ENCODE peak calls at places on chromosome 4, in four cellular contexts. One of them, this sample, is unnamed.

GRCh38 chr4:148007303-148007702 is 275.4 kb downstream of the ARHGAP10 start:
- DNase-seq in GM23248: peak; percentile 96
- DNase-seq in activated naive CD4-positive, alpha-beta T cell treated with anti-CD3 and anti-CD28 coated beads, Interleukin-2, amount 50 U/mL, for 72 hours: no peak
- DNase-seq in tibial artery: no peak
- DNase-seq in this sample: peak; percentile 26

GRCh38 chr4:128776794-128777216 is 32.7 kb upstream of the JADE1 start:
- DNase-seq in GM23248: peak; percentile 91
- DNase-seq in activated naive CD4-positive, alpha-beta T cell treated with anti-CD3 and anti-CD28 coated beads, Interleukin-2, amount 50 U/mL, for 72 hours: no peak
- DNase-seq in tibial artery: peak; percentile 46
- DNase-seq in this sample: no peak

GRCh38 chr4:165489786-165490185 is 111.0 kb downstream of the CPE start:
- DNase-seq in GM23248: peak; percentile 39
- DNase-seq in activated naive CD4-positive, alpha-beta T cell treated with anti-CD3 and anti-CD28 coated beads, Interleukin-2, amount 50 U/mL, for 72 hours: no peak
- DNase-seq in tibial artery: no peak
- DNase-seq in this sample: no peak

GRCh38 chr4:108155373-108155772 is 13.4 kb downstream of the LEF1 start:
- DNase-seq in GM23248: no peak
- DNase-seq in activated naive CD4-positive, alpha-beta T cell treated with anti-CD3 and anti-CD28 coated beads, Interleukin-2, amount 50 U/mL, for 72 hours: no peak
- DNase-seq in tibial artery: no peak
- DNase-seq in this sample: no peak

GRCh38 chr4:7781993-7782392 is 157.7 kb downstream of the AFAP1 start:
- DNase-seq in GM23248: no peak
- DNase-seq in activated naive CD4-positive, alpha-beta T cell treated with anti-CD3 and anti-CD28 coated beads, Interleukin-2, amount 50 U/mL, for 72 hours: no peak
- DNase-seq in tibial artery: no peak
- DNase-seq in this sample: no peak

GRCh38 chr4:72744103-72744725 is 175.2 kb upstream of the ADAMTS3 start:
- DNase-seq in GM23248: no peak
- DNase-seq in activated naive CD4-positive, alpha-beta T cell treated with anti-CD3 and anti-CD28 coated beads, Interleukin-2, amount 50 U/mL, for 72 hours: no peak
- DNase-seq in tibial artery: no peak
- DNase-seq in this sample: no peak

GRCh38 chr4:147362868-147363440 is 117.9 kb upstream of the EDNRA start:
- DNase-seq in GM23248: no peak
- DNase-seq in activated naive CD4-positive, alpha-beta T cell treated with anti-CD3 and anti-CD28 coated beads, Interleukin-2, amount 50 U/mL, for 72 hours: no peak
- DNase-seq in tibial artery: peak; percentile 54
- DNase-seq in this sample: no peak

GRCh38 chr4:145735330-145735638 is 55.3 kb downstream of the C4orf51 start:
- DNase-seq in GM23248: peak; percentile 97
- DNase-seq in activated naive CD4-positive, alpha-beta T cell treated with anti-CD3 and anti-CD28 coated beads, Interleukin-2, amount 50 U/mL, for 72 hours: no peak
- DNase-seq in tibial artery: no peak
- DNase-seq in this sample: no peak

GRCh38 chr4:121273191-121273590 is 107.6 kb downstream of the QRFPR start:
- DNase-seq in GM23248: no peak
- DNase-seq in activated naive CD4-positive, alpha-beta T cell treated with anti-CD3 and anti-CD28 coated beads, Interleukin-2, amount 50 U/mL, for 72 hours: no peak
- DNase-seq in tibial artery: no peak
- DNase-seq in this sample: no peak

GRCh38 chr4:187179086-187180070 is 455.7 kb upstream of the FAT1 start:
- DNase-seq in GM23248: no peak
- DNase-seq in activated naive CD4-positive, alpha-beta T cell treated with anti-CD3 and anti-CD28 coated beads, Interleukin-2, amount 50 U/mL, for 72 hours: no peak
- DNase-seq in tibial artery: no peak
- DNase-seq in this sample: no peak